ENCODE peak calls at places on chromosomes 3 and 15, in six cellular contexts. Q is IMR-90, X is trophoblast cell, N is H1, A is mesenchymal stem cell, R is H9. H is an unnamed sample.

GRCh38 chr3:192005989-192006388 is 545.0 kb downstream of the PYDC2 start:
- DNase-seq in Q (no peak), X (no peak), N (no peak), A (no peak), R (no peak), H (no peak)

GRCh38 chr3:42668403-42668740 is 14.9 kb downstream of the ZBTB47 start:
- DNase-seq in Q (no peak), X (no peak), N (no peak), A (no peak), R (no peak), H (no peak)

GRCh38 chr15:97902140-97902780 is 58.2 kb upstream of the ARRDC4 start:
- DNase-seq in Q (peak; percentile 3), X (peak; percentile 72), N (no peak), A (no peak), R (no peak), H (no peak)

GRCh38 chr3:194369522-194370279 is at the start of gene LRRC15:
- DNase-seq in Q (peak; percentile 71), X (peak; percentile 81), N (no peak), A (peak; percentile 81), R (peak; percentile 76), H (peak; percentile 41)

GRCh38 chr3:197749601-197750395 is at the start of gene FYTTD1:
- DNase-seq in Q (peak; percentile 84), X (peak; percentile 83), N (no peak), A (peak; percentile 88), R (peak; percentile 66), H (peak; percentile 71)

GRCh38 chr3:57100046-57100695 is 39.7 kb downstream of the SPATA12 start:
- DNase-seq in Q (peak; percentile 75), X (peak; percentile 74), N (no peak), A (peak; percentile 73), R (peak; percentile 60), H (peak; percentile 74)

GRCh38 chr3:158802399-158803023 is 657 bp downstream of the MFSD1 start:
- DNase-seq in Q (peak; percentile 23), X (no peak), N (no peak), A (peak; percentile 57), R (no peak), H (no peak)

GRCh38 chr3:25597535-25598101 is 67.1 kb downstream of the TOP2B start:
- DNase-seq in Q (no peak), X (no peak), N (no peak), A (no peak), R (no peak), H (no peak)

GRCh38 chr3:30198162-30198561 is 408.2 kb upstream of the TGFBR2 start:
- DNase-seq in Q (no peak), X (no peak), N (no peak), A (peak; percentile 30), R (no peak), H (no peak)

GRCh38 chr3:40920041-40920440 is 279.3 kb upstream of the CTNNB1 start:
- DNase-seq in Q (no peak), X (no peak), N (no peak), A (peak; percentile 13), R (peak; percentile 55), H (no peak)

GRCh38 chr3:71961378-71961777 is 176.4 kb upstream of the PROK2 start:
- DNase-seq in Q (no peak), X (no peak), N (no peak), A (no peak), R (no peak), H (no peak)

GRCh38 chr15:69784808-69785550 is 312.7 kb downstream of the TLE3 start:
- DNase-seq in Q (peak; percentile 33), X (no peak), N (no peak), A (peak; percentile 33), R (no peak), H (no peak)

DNA sequence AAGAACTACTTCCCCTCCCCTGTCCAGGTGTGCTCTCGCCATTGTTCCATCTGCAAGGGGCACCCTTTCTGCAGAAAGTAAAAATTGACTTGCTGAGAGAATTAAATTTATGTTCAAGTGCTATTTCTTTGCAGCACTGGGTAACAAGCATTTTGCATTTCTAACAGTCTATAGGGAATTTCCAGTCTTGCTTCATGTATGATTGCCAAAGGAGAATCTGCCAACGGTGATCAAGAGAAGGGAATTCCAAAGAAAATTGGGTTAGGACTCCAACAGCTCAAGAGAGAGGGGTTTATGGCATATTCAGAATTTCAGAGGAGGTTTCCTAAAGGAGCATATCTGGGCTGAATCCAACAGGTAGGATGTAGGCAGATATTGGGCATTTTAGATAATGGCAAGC is 136.7 kb upstream of the WNT5A start:
- DNase-seq in Q (peak; percentile 41), X (no peak), N (no peak), A (peak; percentile 40), R (no peak), H (no peak)
- H3K27ac ChIP-seq in Q (no peak overlapping the region), X (no peak overlapping the region), N (no peak overlapping the region), A (no peak overlapping the region), R (no peak overlapping the region), H (no peak overlapping the region)

GRCh38 chr15:61086756-61087155 is 142.3 kb downstream of the RORA start:
- DNase-seq in Q (no peak), X (no peak), N (no peak), A (no peak), R (no peak), H (no peak)
- H2BK120ac ChIP-seq in Q (no peak overlapping the region), X (no peak overlapping the region), N (no peak overlapping the region), A (no peak overlapping the region), R (no peak overlapping the region), H (no peak overlapping the region)

DNA sequence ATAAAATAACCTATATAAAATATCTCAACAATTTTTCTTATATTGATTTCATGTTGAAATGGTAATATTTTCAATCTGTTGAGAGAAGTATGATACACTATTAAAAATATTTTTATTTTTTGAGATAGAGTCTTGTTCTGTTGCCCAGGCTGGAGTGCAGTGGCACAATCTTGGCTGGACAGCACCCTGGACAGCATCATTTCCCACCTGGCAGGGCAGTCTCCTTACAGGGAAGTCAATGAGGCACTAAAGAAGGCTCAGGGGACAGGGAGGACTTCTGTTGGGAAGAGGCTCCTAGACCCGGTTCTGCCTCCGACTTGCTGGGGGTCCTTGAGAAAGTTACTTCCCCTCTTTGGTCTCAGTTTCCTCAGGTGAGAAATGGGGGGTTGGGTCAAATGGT is 9.4 kb downstream of the GOLGA6L2 start:
- DNase-seq in Q (no peak), X (no peak), N (no peak), A (no peak), R (no peak), H (no peak)
- H3K14ac ChIP-seq in Q (no peak overlapping the region), X (no peak overlapping the region), N (no peak overlapping the region), A (no peak overlapping the region), R (no peak overlapping the region), H (no peak overlapping the region)

GRCh38 chr3:54892168-54892567 is 35.7 kb downstream of the LRTM1 start:
- DNase-seq in Q (no peak), X (no peak), N (no peak), A (no peak), R (no peak), H (no peak)

GRCh38 chr3:54889731-54890130 is 38.1 kb downstream of the LRTM1 start:
- DNase-seq in Q (no peak), X (no peak), N (no peak), A (no peak), R (no peak), H (no peak)

GRCh38 chr3:54888873-54889272 is 39.0 kb downstream of the LRTM1 start:
- DNase-seq in Q (peak; percentile 24), X (no peak), N (no peak), A (no peak), R (no peak), H (no peak)

GRCh38 chr3:54891540-54891897 is 36.3 kb downstream of the LRTM1 start:
- DNase-seq in Q (peak; percentile 97), X (peak; percentile 99), N (peak; percentile 13), A (peak; percentile 95), R (peak; percentile 61), H (no peak)

GRCh38 chr3:54888162-54888561 is 39.7 kb downstream of the LRTM1 start:
- DNase-seq in Q (no peak), X (no peak), N (no peak), A (no peak), R (no peak), H (no peak)
- H3K27ac ChIP-seq in Q (no peak overlapping the region), X (no peak overlapping the region), N (no peak overlapping the region), A (no peak overlapping the region), R (no peak overlapping the region), H (no peak overlapping the region)